ENCODE peak calls at places on chromosomes 4 and X, in ten cellular contexts. K, L, B, U, O, D, E, N, X and S are unnamed samples.

GRCh38 chr4:31324814-31325213 is 604.6 kb downstream of the PCDH7 start:
- DNase-seq in K (no peak), L (no peak), B (no peak), U (no peak), O (no peak), D (no peak), E (no peak), N (no peak), X (no peak), S (no peak)

GRCh38 chr4:66639361-66639760 is 905.9 kb downstream of the CENPC start:
- DNase-seq in K (no peak), L (peak), B (no peak), U (no peak), O (no peak), D (no peak), E (no peak), N (no peak), X (no peak), S (no peak)

GRCh38 chr4:94833394-94833793 is 75.6 kb downstream of the BMPR1B start:
- DNase-seq in K (no peak), L (peak), B (no peak), U (no peak), O (no peak), D (no peak), E (no peak), N (no peak), X (no peak), S (no peak)

GRCh38 chr4:168212656-168213055 is 105.9 kb downstream of the DDX60 start:
- DNase-seq in K (no peak), L (no peak), B (no peak), U (no peak), O (no peak), D (no peak), E (no peak), N (no peak), X (no peak), S (no peak)

GRCh38 chrX:15564981-15565579 is 35.7 kb downstream of the ACE2 start:
- DNase-seq in K (peak), L (peak), B (no peak), U (peak), O (peak), D (peak), E (peak), N (peak), X (peak), S (peak)

GRCh38 chr4:58732973-58733372 is 1622.8 kb upstream of the IGFBP7 start:
- DNase-seq in K (no peak), L (no peak), B (no peak), U (no peak), O (no peak), D (peak), E (no peak), N (no peak), X (no peak), S (no peak)

GRCh38 chr4:2041234-2042130 is 17.6 kb upstream of the NAT8L start:
- DNase-seq in K (peak), L (peak), B (peak), U (peak), O (peak), D (no peak), E (peak), N (peak), X (peak), S (peak)

GRCh38 chr4:188107931-188108843 is 1.2 kb downstream of the TRIML2 start:
- DNase-seq in K (peak), L (peak), B (no peak), U (no peak), O (no peak), D (no peak), E (no peak), N (no peak), X (no peak), S (no peak)

GRCh38 chr4:42637861-42638260 is 19.0 kb downstream of the ATP8A1 start:
- DNase-seq in K (no peak), L (no peak), B (no peak), U (no peak), O (no peak), D (peak), E (no peak), N (no peak), X (no peak), S (no peak)

GRCh38 chr4:139331185-139331584 is 28.9 kb upstream of the NDUFC1 start:
- DNase-seq in K (no peak), L (no peak), B (no peak), U (no peak), O (no peak), D (no peak), E (no peak), N (no peak), X (no peak), S (no peak)

GRCh38 chr4:60865238-60865637 is 334.9 kb upstream of the ADGRL3 start:
- DNase-seq in K (peak), L (peak), B (no peak), U (no peak), O (no peak), D (no peak), E (no peak), N (no peak), X (no peak), S (no peak)

GRCh38 chr4:103098746-103099421 is 750 bp downstream of the BDH2 start:
- DNase-seq in K (no peak), L (no peak), B (no peak), U (no peak), O (no peak), D (peak), E (no peak), N (no peak), X (no peak), S (no peak)